ENCODE peak calls at places on chromosomes 7 and 10, in seven cellular contexts. I, C, P, D, E, F and S are unnamed samples.

GRCh38 chr10:59700709-59701108 is 8.9 kb downstream of the SLC16A9 start:
- DNase-seq in F (no peak), D (no peak), E (no peak), I (peak), C (no peak), P (peak), S (no peak)

GRCh38 chr10:63711361-63711760 is 190.2 kb downstream of the REEP3 start:
- DNase-seq in D (no peak), P (no peak), C (no peak), E (no peak), F (no peak), I (no peak), S (no peak)

GRCh38 chr10:43265799-43266721 is 805 bp downstream of the RASGEF1A start:
- DNase-seq in P (peak), D (no peak), F (peak), I (peak), E (peak), C (peak), S (no peak)

GRCh38 chr10:4684434-4684833 is 141.6 kb upstream of the AKR1E2 start:
- DNase-seq in D (no peak), I (no peak), F (no peak), P (no peak), E (no peak), C (no peak), S (no peak)

GRCh38 chr10:12341526-12341925 is 7.8 kb upstream of the CAMK1D start:
- DNase-seq in D (no peak), C (no peak), F (no peak), I (no peak), P (no peak), E (no peak), S (no peak)

GRCh38 chr10:71339796-71340589 is 20.9 kb downstream of the SLC29A3 start:
- DNase-seq in F (peak), P (no peak), D (no peak), E (peak), I (no peak), C (no peak), S (peak)

GRCh38 chr7:154865984-154866685 is 136.8 kb downstream of the PAXIP1 start:
- DNase-seq in I (no peak), F (no peak), C (no peak), E (no peak), D (no peak), P (no peak), S (no peak)

GRCh38 chr7:73645643-73646182 is 21.4 kb upstream of the MLXIPL start:
- DNase-seq in F (no peak), D (no peak), P (no peak), E (no peak), C (no peak), I (no peak), S (no peak)

GRCh38 chr10:36383349-36383748 is 741.3 kb upstream of the FZD8 start:
- DNase-seq in I (no peak), P (no peak), C (no peak), F (no peak), D (no peak), E (no peak), S (no peak)

GRCh38 chr10:102656791-102657371 is 12.6 kb downstream of the TRIM8 start:
- DNase-seq in E (no peak), C (no peak), I (no peak), F (no peak), P (no peak), D (no peak), S (no peak)

GRCh38 chr10:14880201-14880600 is 1.5 kb downstream of the SUV39H2 start:
- DNase-seq in F (no peak), D (no peak), C (no peak), I (no peak), P (no peak), E (no peak), S (no peak)

DNA sequence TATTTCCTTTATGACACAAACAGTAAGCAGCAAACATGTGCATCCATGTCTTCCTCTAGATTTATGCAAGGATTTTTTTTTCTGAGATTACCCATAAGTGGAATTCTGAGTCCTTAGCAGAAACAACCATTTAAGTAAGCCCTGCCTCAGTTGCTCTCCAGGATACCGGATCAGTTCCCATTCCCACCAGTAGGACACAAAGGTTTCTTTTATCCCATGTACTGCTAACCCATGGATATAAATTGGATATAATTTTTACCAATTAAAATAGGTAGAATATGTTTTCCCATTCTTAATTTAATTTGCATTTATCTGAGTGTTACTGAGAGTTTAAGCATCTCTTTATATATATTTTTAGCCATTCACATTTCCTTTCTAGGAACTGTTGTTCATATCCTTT is 280.9 kb downstream of the FGFR2 start:
- DNase-seq in E (no peak), I (no peak), P (no peak), D (no peak), F (no peak), C (no peak), S (no peak)
- TF ChIP-seq SP1 in E (no peak), I (no peak), P (no peak), D (no peak), F (no peak), C (no peak), S (no peak)

GRCh38 chr10:132166216-132166950 is 20.4 kb upstream of the DPYSL4 start:
- DNase-seq in D (no peak), C (no peak), I (no peak), E (no peak), F (no peak), P (peak), S (no peak)
- TF ChIP-seq SP1 in D (no peak), C (no peak), I (no peak), E (no peak), F (no peak), P (no peak), S (no peak)

GRCh38 chr7:68547181-68547580 is 1051.1 kb upstream of the AUTS2 start:
- DNase-seq in D (no peak), P (no peak), I (no peak), E (no peak), C (no peak), F (no peak), S (no peak)

GRCh38 chr7:68544851-68545250 is 1053.4 kb upstream of the AUTS2 start:
- DNase-seq in C (no peak), I (no peak), D (no peak), P (no peak), E (no peak), F (no peak), S (no peak)

GRCh38 chr7:68537228-68538071 is 1060.8 kb upstream of the AUTS2 start:
- DNase-seq in P (no peak), E (no peak), F (no peak), I (no peak), C (no peak), D (no peak), S (no peak)

GRCh38 chr7:68547794-68548193 is 1050.5 kb upstream of the AUTS2 start:
- DNase-seq in I (no peak), P (no peak), E (no peak), D (no peak), F (no peak), C (no peak), S (no peak)

DNA sequence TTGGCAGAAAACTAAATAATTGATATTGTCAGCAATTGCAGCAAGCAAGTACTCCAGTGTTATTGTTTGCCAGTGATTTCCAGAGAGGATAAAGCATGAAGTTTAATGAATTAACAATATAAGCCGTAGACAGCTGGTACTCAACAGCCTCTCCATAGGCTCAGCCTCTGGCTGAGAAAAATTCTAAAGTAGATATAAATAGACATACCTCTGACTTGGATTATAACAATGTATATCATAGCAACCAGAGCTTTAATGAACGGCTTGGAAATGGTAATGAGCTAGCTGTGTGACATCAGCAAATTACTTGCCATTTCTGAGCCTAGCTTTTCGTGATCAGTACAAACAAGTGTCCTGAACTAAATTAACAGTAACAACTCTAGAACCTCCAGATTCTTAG is 1055.4 kb upstream of the AUTS2 start:
- DNase-seq in C (no peak), P (no peak), F (no peak), I (no peak), E (no peak), D (no peak), S (no peak)
- TF ChIP-seq SP1 in C (no peak), P (no peak), F (no peak), I (no peak), E (no peak), D (no peak), S (no peak)

DNA sequence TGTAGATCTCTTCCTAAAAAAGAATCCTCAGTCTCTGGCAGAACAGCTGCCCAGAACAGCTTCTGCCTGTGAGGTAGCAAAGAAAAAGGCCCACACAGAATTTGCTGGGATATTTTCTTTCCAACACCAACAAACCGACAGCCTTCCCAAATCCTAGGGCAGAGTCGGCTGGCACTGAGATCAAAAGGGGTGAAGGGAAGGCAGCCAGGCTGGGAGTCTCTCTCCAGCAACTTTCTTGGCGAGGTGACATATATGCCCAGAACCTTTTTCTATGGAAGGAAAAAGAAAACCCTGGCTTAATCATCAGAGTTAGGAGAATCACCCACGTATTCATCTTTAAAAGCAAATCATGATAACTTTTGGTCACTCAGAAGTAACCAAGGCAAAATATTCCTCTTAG is 279.6 kb downstream of the DNAJB6 start:
- DNase-seq in C (no peak), I (no peak), E (no peak), P (no peak), F (no peak), D (no peak), S (no peak)
- TF ChIP-seq SP1 in C (no peak), I (no peak), E (no peak), P (no peak), F (no peak), D (no peak), S (no peak)

GRCh38 chr7:102436123-102436522 is 2.7 kb downstream of the ORAI2 start:
- DNase-seq in I (no peak), P (no peak), C (no peak), E (no peak), D (no peak), F (no peak), S (no peak)

GRCh38 chr7:102432476-102433318 is 678 bp upstream of the ORAI2 start:
- DNase-seq in D (no peak), P (no peak), F (peak), I (no peak), E (no peak), C (no peak), S (no peak)

GRCh38 chr7:102433319-102434038 is at the start of gene ORAI2:
- DNase-seq in P (peak), D (no peak), C (peak), F (peak), I (peak), E (no peak), S (no peak)

GRCh38 chr7:102431617-102432298 is 1.6 kb upstream of the ORAI2 start:
- DNase-seq in I (no peak), E (peak), C (no peak), D (no peak), F (no peak), P (no peak), S (no peak)

DNA sequence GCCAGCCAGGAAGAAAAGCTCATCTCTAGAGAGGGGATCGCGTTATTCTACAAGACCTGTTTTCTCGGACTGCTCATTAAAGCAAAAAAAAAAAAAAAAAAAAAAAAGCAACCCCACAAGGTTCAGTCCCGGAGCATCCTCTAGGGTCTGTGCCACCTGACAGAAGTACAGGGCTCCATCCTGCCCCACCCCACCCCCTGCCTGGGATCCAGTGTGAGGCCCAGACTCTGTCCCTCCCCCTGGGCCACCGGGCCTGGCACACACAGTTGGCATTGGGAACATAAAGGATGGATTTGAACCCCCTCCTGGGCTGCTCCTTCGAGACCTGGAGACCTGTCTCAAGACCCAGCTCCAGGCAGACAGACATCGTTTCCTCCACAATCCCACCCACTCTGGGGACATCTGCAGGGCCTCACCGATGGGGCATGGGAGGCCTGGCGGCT is 685 bp downstream of the ORAI2 start:
- DNase-seq in I (no peak), C (no peak), E (no peak), D (no peak), P (no peak), F (peak), S (no peak)
- TF ChIP-seq SP1 in I (no peak), C (no peak), E (no peak), D (no peak), P (no peak), F (no peak), S (no peak)

GRCh38 chr7:157431173-157431950 is 94.6 kb downstream of the DNAJB6 start:
- DNase-seq in C (peak), E (no peak), D (no peak), F (no peak), P (no peak), I (no peak), S (no peak)
- TF ChIP-seq SP1 in C (no peak), E (no peak), D (no peak), F (no peak), P (no peak), I (no peak), S (no peak)

GRCh38 chr10:88442681-88443080 is 140.4 kb downstream of the RNLS start:
- DNase-seq in I (no peak), C (no peak), P (no peak), E (no peak), F (no peak), D (no peak), S (no peak)
- TF ChIP-seq SP1 in I (no peak), C (no peak), P (no peak), E (no peak), F (no peak), D (no peak), S (no peak)